ENCODE peak calls at places on chromosome 21, in seven cellular contexts. C is lung, S is psoas muscle, P is astrocyte, U is mucosa of descending colon, V is hepatocyte, T is heart right ventricle. F is an unnamed sample. For H3K9me3 and H3K4me1, the result is how much of the 10 kb centered on the place peaks cover.

GRCh38 chr21:46253610-46254124 is 25.1 kb upstream of the LSS start:
- DNase-seq in U (no peak), P (no peak), S (no peak), V (peak), C (no peak), T (no peak), F (no peak)

GRCh38 chr21:45517249-45518065 is 24.8 kb downstream of the SLC19A1 start:
- DNase-seq in U (peak), S (peak), P (no peak), T (peak), C (no peak), V (no peak), F (peak)

GRCh38 chr21:35828161-35828560 is 232.2 kb downstream of the SETD4 start:
- DNase-seq in P (no peak), U (no peak), S (no peak), V (no peak), C (no peak), T (no peak), F (no peak)

GRCh38 chr21:46097826-46098286 is at the start of gene COL6A2:
- DNase-seq in V (peak), S (peak), T (peak), C (peak), U (peak), P (no peak), F (peak)

GRCh38 chr21:44957047-44957831 is 17.4 kb downstream of the SLX9 start:
- DNase-seq in C (no peak), U (no peak), T (no peak), P (no peak), V (no peak), S (peak), F (no peak)

GRCh38 chr21:26127918-26128317 is 42.7 kb downstream of the APP start:
- DNase-seq in P (peak), C (no peak), T (no peak), V (no peak), S (no peak), U (no peak), F (no peak)

GRCh38 chr21:44732956-44733355 is 21.6 kb upstream of the TSPEAR start:
- DNase-seq in P (no peak), U (no peak), V (no peak), S (no peak), T (no peak), C (no peak), F (no peak)

GRCh38 chr21:45424854-45425795 is 20.2 kb downstream of the COL18A1 start:
- DNase-seq in T (peak), S (no peak), U (no peak), V (no peak), P (no peak), C (no peak), F (no peak)

GRCh38 chr21:22438428-22439086 is 1440.3 kb downstream of the NCAM2 start:
- DNase-seq in U (no peak), C (no peak), P (no peak), V (no peak), T (no peak), S (no peak), F (no peak)

GRCh38 chr21:39445339-39446269 is at the start of gene LCA5L:
- DNase-seq in P (peak), T (peak), S (peak), U (peak), V (peak), C (peak), F (peak)

GRCh38 chr21:45592208-45592619 is 50.0 kb upstream of the SLC19A1 start:
- DNase-seq in S (no peak), T (no peak), U (no peak), C (no peak), P (no peak), V (no peak), F (no peak)

GRCh38 chr21:44572959-44573583 is 458 bp upstream of the KRTAP10-4 start:
- DNase-seq in V (no peak), P (peak), T (no peak), U (no peak), S (no peak), C (no peak), F (no peak)

GRCh38 chr21:46114963-46115362 is 17.1 kb downstream of the COL6A2 start:
- DNase-seq in P (no peak), S (peak), C (no peak), U (peak), T (no peak), V (no peak), F (no peak)

GRCh38 chr21:41439245-41439644 is 13.2 kb downstream of the MX1 start:
- DNase-seq in V (no peak), U (no peak), C (no peak), P (no peak), T (no peak), S (no peak), F (no peak)

GRCh38 chr21:41865002-41865777 is 14.0 kb downstream of the PRDM15 start:
- DNase-seq in V (no peak), S (no peak), P (no peak), C (no peak), T (no peak), U (no peak), F (no peak)

GRCh38 chr21:45737485-45738166 is 94.1 kb downstream of the PCBP3 start:
- DNase-seq in S (no peak), T (no peak), C (no peak), V (no peak), P (no peak), U (no peak), F (no peak)

GRCh38 chr21:27582946-27583270 is 616.0 kb upstream of the ADAMTS5 start:
- DNase-seq in U (no peak), T (no peak), S (no peak), P (peak), V (no peak), C (no peak), F (no peak)

GRCh38 chr21:27578741-27579265 is 611.9 kb upstream of the ADAMTS5 start:
- DNase-seq in U (no peak), V (no peak), C (no peak), P (no peak), S (no peak), T (no peak), F (no peak)

GRCh38 chr21:27581168-27581567 is 614.3 kb upstream of the ADAMTS5 start:
- DNase-seq in C (no peak), S (no peak), V (no peak), T (no peak), U (no peak), P (peak), F (no peak)

GRCh38 chr21:27582246-27582945 is 615.5 kb upstream of the ADAMTS5 start:
- DNase-seq in C (no peak), S (no peak), U (no peak), V (no peak), P (peak), T (no peak), F (no peak)

DNA sequence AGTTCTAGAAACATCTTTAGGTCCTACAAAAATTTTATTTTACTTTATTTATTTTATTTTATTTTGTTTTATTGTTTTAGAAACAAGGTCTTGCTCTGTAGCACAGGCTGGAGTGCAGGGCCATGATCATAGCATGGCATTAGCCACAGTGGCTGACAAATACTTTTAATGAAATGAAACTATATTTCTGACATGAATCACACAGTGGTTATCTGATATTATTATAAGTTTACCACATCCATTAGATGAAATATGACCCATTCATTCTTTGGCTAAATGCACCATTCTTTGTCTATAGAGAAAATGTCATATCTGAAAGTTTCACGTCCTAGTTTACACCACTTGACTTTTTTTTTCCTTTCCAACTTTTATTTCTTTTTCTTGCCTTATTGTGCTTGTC is 613.4 kb upstream of the ADAMTS5 start:
- DNase-seq in U (no peak), S (no peak), P (peak), T (no peak), C (no peak), V (no peak), F (no peak)
- H3K9me3 ChIP-seq in U (under half), S (under half), P (under half), T (under half), C (under half), V (under half), F (under half)

GRCh38 chr21:42962360-42963007 is 11.9 kb upstream of the PKNOX1 start:
- DNase-seq in T (no peak), V (no peak), S (no peak), U (no peak), P (no peak), C (no peak), F (no peak)
- H3K4me1 ChIP-seq in T (under half), V (under half), S (under half), U (under half), P (under half), C (under half), F (under half)

DNA sequence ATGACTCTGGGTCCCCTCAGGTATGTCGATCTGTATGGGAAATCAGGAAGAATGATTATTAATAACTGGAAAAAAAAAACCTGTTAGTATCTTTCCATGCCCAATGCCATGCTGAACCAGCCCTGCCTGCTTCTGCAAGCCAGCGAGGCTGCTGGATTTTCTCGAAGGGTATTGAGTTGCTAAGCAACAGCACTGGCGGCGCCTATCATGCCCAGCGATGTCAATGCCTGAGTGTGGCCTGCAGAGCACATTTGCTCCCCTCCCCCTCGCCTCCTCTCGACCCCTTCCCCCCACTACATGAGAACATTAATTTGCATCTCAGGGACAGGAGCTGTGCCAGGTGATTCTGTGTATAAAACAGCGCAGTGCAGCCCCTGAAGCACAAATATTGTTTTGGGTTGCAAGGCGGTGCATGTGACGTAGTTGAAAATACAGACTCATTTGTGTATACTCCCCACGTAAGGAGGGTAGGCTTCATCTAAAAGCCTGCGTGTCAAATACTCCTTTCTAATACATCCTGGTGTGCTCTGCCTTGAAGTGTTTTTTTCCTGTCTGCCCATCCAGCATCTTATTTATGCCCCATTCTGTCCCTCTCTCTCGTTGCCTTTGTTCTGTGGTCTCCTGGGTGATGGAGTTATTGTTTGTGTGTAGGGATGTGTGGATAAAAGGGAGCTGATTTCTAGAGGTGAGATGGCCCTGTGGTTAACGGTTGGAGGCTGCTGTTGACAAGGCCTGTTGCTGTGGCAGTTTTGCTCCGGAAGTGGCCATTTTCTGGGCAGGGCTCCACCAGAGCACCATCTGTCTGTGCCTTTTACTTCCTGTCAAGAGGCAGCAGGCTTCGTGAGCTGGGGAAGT is 32.7 kb upstream of the ATP5PO start:
- DNase-seq in U (peak), P (peak), S (peak), V (peak), T (peak), C (peak), F (peak)
- H3K4me3 ChIP-seq in U (no peak), P (peak), S (no peak), V (no peak), T (peak), C (no peak), F (peak)

GRCh38 chr21:27382404-27382803 is 415.5 kb upstream of the ADAMTS5 start:
- DNase-seq in T (no peak), V (no peak), C (no peak), S (no peak), P (no peak), U (no peak), F (no peak)

GRCh38 chr21:27379381-27379780 is 412.5 kb upstream of the ADAMTS5 start:
- DNase-seq in U (no peak), P (no peak), T (no peak), S (no peak), V (no peak), C (no peak), F (no peak)

DNA sequence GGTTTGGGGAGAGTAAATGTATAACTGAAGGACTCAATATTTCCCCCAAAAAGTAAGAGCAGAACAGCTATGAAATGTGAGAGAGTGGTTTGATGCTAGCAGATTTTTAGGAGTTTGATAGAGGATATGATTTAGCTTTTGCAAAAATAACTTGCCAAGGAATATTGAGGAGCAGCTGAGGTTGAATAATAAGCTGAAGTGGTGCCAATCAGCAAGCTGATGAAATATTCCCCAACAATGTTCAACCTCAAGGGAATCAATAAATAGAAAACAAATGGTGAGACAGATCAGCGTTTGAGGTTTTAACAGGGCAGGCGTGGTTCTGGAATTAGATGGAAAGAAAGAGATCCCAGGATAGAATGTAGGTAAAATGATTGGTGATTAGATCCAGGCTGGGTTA is 413.4 kb upstream of the ADAMTS5 start:
- DNase-seq in U (no peak), V (no peak), P (no peak), C (no peak), T (no peak), S (no peak), F (no peak)
- H3K9me3 ChIP-seq in U (under half), V (under half), P (under half), C (under half), T (under half), S (under half), F (under half)

DNA sequence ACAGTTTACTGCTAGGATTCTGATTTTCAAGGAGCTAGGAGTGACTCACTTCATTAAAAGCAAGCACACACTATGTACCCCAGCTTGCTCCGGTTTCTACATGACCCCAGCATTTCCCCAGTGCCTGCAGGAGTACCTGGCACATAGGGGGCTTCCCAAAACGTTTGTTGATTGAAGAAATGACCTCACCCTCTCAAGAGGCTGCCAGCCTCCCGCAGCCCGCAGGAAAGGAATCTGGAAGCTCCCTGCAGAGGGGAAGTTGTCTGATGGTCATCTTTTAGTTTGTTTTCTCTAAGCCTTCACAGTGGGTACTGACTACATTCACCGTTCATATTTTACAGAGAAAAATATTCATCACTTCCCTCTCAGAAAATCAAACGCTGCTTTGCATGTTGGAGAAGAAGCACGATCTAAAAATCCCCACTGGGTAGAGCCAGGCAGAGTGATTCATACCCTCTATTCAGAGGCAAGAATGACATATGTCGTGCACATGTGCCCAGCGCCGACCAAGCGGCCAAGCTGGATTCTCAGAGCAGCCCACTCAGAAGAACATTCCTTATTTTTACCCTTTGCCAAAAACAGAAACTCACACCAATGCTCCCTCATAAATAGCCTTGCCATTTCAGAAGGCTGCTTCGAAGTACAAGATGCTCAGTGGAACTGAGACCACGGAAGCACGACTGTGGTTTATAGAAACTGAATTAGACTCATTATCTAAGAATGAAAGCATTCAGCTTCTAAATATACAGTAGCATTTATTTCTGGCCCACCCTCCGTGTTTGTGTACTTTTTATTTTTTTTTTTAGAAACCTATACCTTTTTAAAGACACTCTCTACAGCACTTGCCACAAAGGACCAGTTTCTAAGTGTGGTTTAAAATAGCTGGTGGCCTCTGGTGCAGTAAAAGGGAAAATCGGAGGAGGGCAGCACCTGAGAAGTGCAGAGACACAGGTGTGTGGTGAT is 143.2 kb downstream of the MIS18A start:
- DNase-seq in P (peak), U (no peak), V (no peak), T (no peak), C (no peak), S (peak), F (no peak)
- H3K4me1 ChIP-seq in P (under half), U (under half), V (under half), T (under half), C (under half), S (under half), F (under half)

GRCh38 chr21:36848875-36849274 is 117.6 kb downstream of the HLCS start:
- DNase-seq in V (no peak), S (no peak), T (no peak), U (no peak), P (no peak), C (no peak), F (no peak)

GRCh38 chr21:36847189-36847588 is 119.3 kb downstream of the HLCS start:
- DNase-seq in U (no peak), V (peak), S (no peak), P (peak), T (no peak), C (no peak), F (no peak)

GRCh38 chr21:36845070-36845469 is 121.4 kb downstream of the HLCS start:
- DNase-seq in P (no peak), U (no peak), V (no peak), C (no peak), T (no peak), S (no peak), F (no peak)

GRCh38 chr21:36846624-36847023 is 119.8 kb downstream of the HLCS start:
- DNase-seq in P (no peak), C (no peak), T (no peak), V (no peak), U (no peak), S (no peak), F (no peak)

GRCh38 chr21:36845790-36846189 is 120.7 kb downstream of the HLCS start:
- DNase-seq in V (no peak), S (no peak), T (no peak), U (no peak), C (no peak), P (no peak), F (no peak)
- H3K4me3 ChIP-seq in V (no peak), S (no peak), T (no peak), U (no peak), C (no peak), P (no peak), F (no peak)

GRCh38 chr21:16011719-16012118 is 281.9 kb downstream of the USP25 start:
- DNase-seq in U (no peak), C (no peak), S (no peak), P (no peak), V (no peak), T (no peak), F (no peak)
- H3K9me3 ChIP-seq in U (under half), C (under half), S (under half), P (under half), V (under half), T (under half), F (under half)

F was measured in Caco-2.